ENCODE peak calls at places on chromosomes 4 and X, in nine cellular contexts. One of them, this sample, is unnamed.

GRCh38 chr4:118335316-118335715 is 17.5 kb downstream of the PRSS12 start:
- DNase-seq in LHCN-M2: peak
- DNase-seq in cardiac fibroblast: no peak
- DNase-seq in ascending aorta: no peak
- DNase-seq in GOT3: no peak
- DNase-seq in fibroblast of the aortic adventitia: peak
- DNase-seq in effector memory CD4-positive, alpha-beta T cell: no peak
- DNase-seq in activated CD4-positive, alpha-beta T cell treated with anti-CD3 and anti-CD28 coated beads for 24 hours: no peak
- DNase-seq in activated naive CD8-positive, alpha-beta T cell treated with anti-CD3 and anti-CD28 coated beads, Interleukin-2, amount 50 U/mL, for 24 hours: no peak
- DNase-seq in this sample: no peak

GRCh38 chr4:152106781-152107321 is 346.0 kb upstream of the GATB start:
- DNase-seq in fibroblast of the aortic adventitia: no peak
- DNase-seq in effector memory CD4-positive, alpha-beta T cell: no peak
- DNase-seq in activated CD4-positive, alpha-beta T cell treated with anti-CD3 and anti-CD28 coated beads for 24 hours: no peak
- DNase-seq in cardiac fibroblast: peak
- DNase-seq in GOT3: no peak
- DNase-seq in ascending aorta: no peak
- DNase-seq in LHCN-M2: peak
- DNase-seq in activated naive CD8-positive, alpha-beta T cell treated with anti-CD3 and anti-CD28 coated beads, Interleukin-2, amount 50 U/mL, for 24 hours: no peak
- DNase-seq in this sample: no peak

GRCh38 chr4:155809835-155810234 is 51.0 kb downstream of the GUCY1B1 start:
- DNase-seq in GOT3: no peak
- DNase-seq in effector memory CD4-positive, alpha-beta T cell: no peak
- DNase-seq in ascending aorta: no peak
- DNase-seq in cardiac fibroblast: peak
- DNase-seq in activated CD4-positive, alpha-beta T cell treated with anti-CD3 and anti-CD28 coated beads for 24 hours: no peak
- DNase-seq in LHCN-M2: peak
- DNase-seq in activated naive CD8-positive, alpha-beta T cell treated with anti-CD3 and anti-CD28 coated beads, Interleukin-2, amount 50 U/mL, for 24 hours: peak
- DNase-seq in fibroblast of the aortic adventitia: peak
- DNase-seq in this sample: no peak

GRCh38 chr4:8641931-8642650 is 49.5 kb downstream of the CPZ start:
- DNase-seq in cardiac fibroblast: no peak
- DNase-seq in fibroblast of the aortic adventitia: no peak
- DNase-seq in GOT3: no peak
- DNase-seq in effector memory CD4-positive, alpha-beta T cell: no peak
- DNase-seq in activated CD4-positive, alpha-beta T cell treated with anti-CD3 and anti-CD28 coated beads for 24 hours: no peak
- DNase-seq in activated naive CD8-positive, alpha-beta T cell treated with anti-CD3 and anti-CD28 coated beads, Interleukin-2, amount 50 U/mL, for 24 hours: no peak
- DNase-seq in ascending aorta: peak
- DNase-seq in LHCN-M2: no peak
- DNase-seq in this sample: no peak

GRCh38 chrX:101759000-101759399 is 99.3 kb upstream of the ARMCX2 start:
- DNase-seq in activated naive CD8-positive, alpha-beta T cell treated with anti-CD3 and anti-CD28 coated beads, Interleukin-2, amount 50 U/mL, for 24 hours: peak
- DNase-seq in activated CD4-positive, alpha-beta T cell treated with anti-CD3 and anti-CD28 coated beads for 24 hours: peak
- DNase-seq in ascending aorta: no peak
- DNase-seq in effector memory CD4-positive, alpha-beta T cell: no peak
- DNase-seq in fibroblast of the aortic adventitia: peak
- DNase-seq in GOT3: no peak
- DNase-seq in LHCN-M2: peak
- DNase-seq in cardiac fibroblast: peak
- DNase-seq in this sample: peak

GRCh38 chr4:109588176-109588575 is 28.1 kb downstream of the MCUB start:
- DNase-seq in LHCN-M2: no peak
- DNase-seq in activated CD4-positive, alpha-beta T cell treated with anti-CD3 and anti-CD28 coated beads for 24 hours: peak
- DNase-seq in effector memory CD4-positive, alpha-beta T cell: no peak
- DNase-seq in fibroblast of the aortic adventitia: no peak
- DNase-seq in cardiac fibroblast: no peak
- DNase-seq in GOT3: no peak
- DNase-seq in ascending aorta: no peak
- DNase-seq in activated naive CD8-positive, alpha-beta T cell treated with anti-CD3 and anti-CD28 coated beads, Interleukin-2, amount 50 U/mL, for 24 hours: peak
- DNase-seq in this sample: peak

GRCh38 chr4:38856524-38857337 is at the start of gene TLR6:
- DNase-seq in cardiac fibroblast: peak
- DNase-seq in effector memory CD4-positive, alpha-beta T cell: peak
- DNase-seq in GOT3: no peak
- DNase-seq in fibroblast of the aortic adventitia: peak
- DNase-seq in activated CD4-positive, alpha-beta T cell treated with anti-CD3 and anti-CD28 coated beads for 24 hours: peak
- DNase-seq in LHCN-M2: peak
- DNase-seq in ascending aorta: peak
- DNase-seq in activated naive CD8-positive, alpha-beta T cell treated with anti-CD3 and anti-CD28 coated beads, Interleukin-2, amount 50 U/mL, for 24 hours: peak
- DNase-seq in this sample: peak

GRCh38 chrX:20317873-20318272 is 51.2 kb upstream of the RPS6KA3 start:
- DNase-seq in cardiac fibroblast: peak
- DNase-seq in ascending aorta: no peak
- DNase-seq in LHCN-M2: peak
- DNase-seq in activated naive CD8-positive, alpha-beta T cell treated with anti-CD3 and anti-CD28 coated beads, Interleukin-2, amount 50 U/mL, for 24 hours: no peak
- DNase-seq in activated CD4-positive, alpha-beta T cell treated with anti-CD3 and anti-CD28 coated beads for 24 hours: no peak
- DNase-seq in fibroblast of the aortic adventitia: peak
- DNase-seq in GOT3: no peak
- DNase-seq in effector memory CD4-positive, alpha-beta T cell: no peak
- DNase-seq in this sample: no peak

GRCh38 chr4:122776916-122777315 is 44.4 kb downstream of the BBS12 start:
- DNase-seq in fibroblast of the aortic adventitia: peak
- DNase-seq in ascending aorta: no peak
- DNase-seq in activated CD4-positive, alpha-beta T cell treated with anti-CD3 and anti-CD28 coated beads for 24 hours: no peak
- DNase-seq in GOT3: no peak
- DNase-seq in cardiac fibroblast: peak
- DNase-seq in activated naive CD8-positive, alpha-beta T cell treated with anti-CD3 and anti-CD28 coated beads, Interleukin-2, amount 50 U/mL, for 24 hours: no peak
- DNase-seq in LHCN-M2: peak
- DNase-seq in effector memory CD4-positive, alpha-beta T cell: no peak
- DNase-seq in this sample: no peak

GRCh38 chr4:73507541-73507940 is 26.0 kb downstream of the AFM start:
- DNase-seq in ascending aorta: no peak
- DNase-seq in fibroblast of the aortic adventitia: no peak
- DNase-seq in effector memory CD4-positive, alpha-beta T cell: no peak
- DNase-seq in LHCN-M2: no peak
- DNase-seq in activated CD4-positive, alpha-beta T cell treated with anti-CD3 and anti-CD28 coated beads for 24 hours: no peak
- DNase-seq in cardiac fibroblast: no peak
- DNase-seq in activated naive CD8-positive, alpha-beta T cell treated with anti-CD3 and anti-CD28 coated beads, Interleukin-2, amount 50 U/mL, for 24 hours: no peak
- DNase-seq in GOT3: no peak
- DNase-seq in this sample: no peak

GRCh38 chrX:19342331-19342906 is 1.3 kb upstream of the PDHA1 start:
- DNase-seq in activated naive CD8-positive, alpha-beta T cell treated with anti-CD3 and anti-CD28 coated beads, Interleukin-2, amount 50 U/mL, for 24 hours: no peak
- DNase-seq in activated CD4-positive, alpha-beta T cell treated with anti-CD3 and anti-CD28 coated beads for 24 hours: no peak
- DNase-seq in ascending aorta: no peak
- DNase-seq in fibroblast of the aortic adventitia: no peak
- DNase-seq in cardiac fibroblast: peak
- DNase-seq in LHCN-M2: peak
- DNase-seq in effector memory CD4-positive, alpha-beta T cell: no peak
- DNase-seq in GOT3: no peak
- DNase-seq in this sample: no peak

GRCh38 chr4:97558204-97558804 is 585.0 kb downstream of the STPG2 start:
- DNase-seq in activated CD4-positive, alpha-beta T cell treated with anti-CD3 and anti-CD28 coated beads for 24 hours: no peak
- DNase-seq in LHCN-M2: no peak
- DNase-seq in cardiac fibroblast: no peak
- DNase-seq in GOT3: no peak
- DNase-seq in fibroblast of the aortic adventitia: no peak
- DNase-seq in activated naive CD8-positive, alpha-beta T cell treated with anti-CD3 and anti-CD28 coated beads, Interleukin-2, amount 50 U/mL, for 24 hours: no peak
- DNase-seq in ascending aorta: no peak
- DNase-seq in effector memory CD4-positive, alpha-beta T cell: no peak
- DNase-seq in this sample: no peak

GRCh38 chr4:183035726-183036415 is 63.2 kb upstream of the WWC2 start:
- DNase-seq in GOT3: no peak
- DNase-seq in activated naive CD8-positive, alpha-beta T cell treated with anti-CD3 and anti-CD28 coated beads, Interleukin-2, amount 50 U/mL, for 24 hours: no peak
- DNase-seq in ascending aorta: no peak
- DNase-seq in cardiac fibroblast: no peak
- DNase-seq in LHCN-M2: no peak
- DNase-seq in activated CD4-positive, alpha-beta T cell treated with anti-CD3 and anti-CD28 coated beads for 24 hours: no peak
- DNase-seq in effector memory CD4-positive, alpha-beta T cell: no peak
- DNase-seq in fibroblast of the aortic adventitia: no peak
- DNase-seq in this sample: no peak

GRCh38 chrX:13805241-13805640 is 11.7 kb downstream of the GPM6B start:
- DNase-seq in ascending aorta: no peak
- DNase-seq in GOT3: no peak
- DNase-seq in LHCN-M2: no peak
- DNase-seq in cardiac fibroblast: no peak
- DNase-seq in fibroblast of the aortic adventitia: no peak
- DNase-seq in effector memory CD4-positive, alpha-beta T cell: no peak
- DNase-seq in activated CD4-positive, alpha-beta T cell treated with anti-CD3 and anti-CD28 coated beads for 24 hours: no peak
- DNase-seq in activated naive CD8-positive, alpha-beta T cell treated with anti-CD3 and anti-CD28 coated beads, Interleukin-2, amount 50 U/mL, for 24 hours: no peak
- DNase-seq in this sample: no peak

GRCh38 chrX:129726307-129727111 is 12.3 kb upstream of the XPNPEP2 start:
- DNase-seq in activated naive CD8-positive, alpha-beta T cell treated with anti-CD3 and anti-CD28 coated beads, Interleukin-2, amount 50 U/mL, for 24 hours: peak
- DNase-seq in GOT3: no peak
- DNase-seq in cardiac fibroblast: peak
- DNase-seq in effector memory CD4-positive, alpha-beta T cell: no peak
- DNase-seq in activated CD4-positive, alpha-beta T cell treated with anti-CD3 and anti-CD28 coated beads for 24 hours: peak
- DNase-seq in LHCN-M2: peak
- DNase-seq in ascending aorta: peak
- DNase-seq in fibroblast of the aortic adventitia: peak
- DNase-seq in this sample: no peak

GRCh38 chr4:56653461-56654237 is 27.4 kb downstream of the HOPX start:
- DNase-seq in activated CD4-positive, alpha-beta T cell treated with anti-CD3 and anti-CD28 coated beads for 24 hours: no peak
- DNase-seq in fibroblast of the aortic adventitia: no peak
- DNase-seq in cardiac fibroblast: no peak
- DNase-seq in LHCN-M2: no peak
- DNase-seq in activated naive CD8-positive, alpha-beta T cell treated with anti-CD3 and anti-CD28 coated beads, Interleukin-2, amount 50 U/mL, for 24 hours: peak
- DNase-seq in GOT3: no peak
- DNase-seq in effector memory CD4-positive, alpha-beta T cell: no peak
- DNase-seq in ascending aorta: no peak
- DNase-seq in this sample: no peak

GRCh38 chrX:1451676-1452496 is 823 bp downstream of the ASMTL start:
- DNase-seq in fibroblast of the aortic adventitia: no peak
- DNase-seq in effector memory CD4-positive, alpha-beta T cell: no peak
- DNase-seq in LHCN-M2: no peak
- DNase-seq in activated CD4-positive, alpha-beta T cell treated with anti-CD3 and anti-CD28 coated beads for 24 hours: no peak
- DNase-seq in GOT3: no peak
- DNase-seq in activated naive CD8-positive, alpha-beta T cell treated with anti-CD3 and anti-CD28 coated beads, Interleukin-2, amount 50 U/mL, for 24 hours: no peak
- DNase-seq in ascending aorta: peak
- DNase-seq in cardiac fibroblast: no peak
- DNase-seq in this sample: no peak

GRCh38 chrX:119826399-119826959 is 26.3 kb downstream of the UPF3B start:
- DNase-seq in activated naive CD8-positive, alpha-beta T cell treated with anti-CD3 and anti-CD28 coated beads, Interleukin-2, amount 50 U/mL, for 24 hours: no peak
- DNase-seq in ascending aorta: no peak
- DNase-seq in fibroblast of the aortic adventitia: peak
- DNase-seq in effector memory CD4-positive, alpha-beta T cell: no peak
- DNase-seq in cardiac fibroblast: peak
- DNase-seq in GOT3: no peak
- DNase-seq in LHCN-M2: peak
- DNase-seq in activated CD4-positive, alpha-beta T cell treated with anti-CD3 and anti-CD28 coated beads for 24 hours: no peak
- DNase-seq in this sample: no peak

GRCh38 chr4:184313058-184313709 is 95.5 kb upstream of the ENPP6 start:
- DNase-seq in effector memory CD4-positive, alpha-beta T cell: no peak
- DNase-seq in LHCN-M2: no peak
- DNase-seq in fibroblast of the aortic adventitia: no peak
- DNase-seq in activated naive CD8-positive, alpha-beta T cell treated with anti-CD3 and anti-CD28 coated beads, Interleukin-2, amount 50 U/mL, for 24 hours: no peak
- DNase-seq in ascending aorta: no peak
- DNase-seq in activated CD4-positive, alpha-beta T cell treated with anti-CD3 and anti-CD28 coated beads for 24 hours: no peak
- DNase-seq in cardiac fibroblast: no peak
- DNase-seq in GOT3: no peak
- DNase-seq in this sample: no peak

GRCh38 chrX:75623535-75623934 is 100.7 kb upstream of the ZDHHC15 start:
- DNase-seq in effector memory CD4-positive, alpha-beta T cell: no peak
- DNase-seq in LHCN-M2: no peak
- DNase-seq in ascending aorta: no peak
- DNase-seq in activated CD4-positive, alpha-beta T cell treated with anti-CD3 and anti-CD28 coated beads for 24 hours: no peak
- DNase-seq in GOT3: no peak
- DNase-seq in activated naive CD8-positive, alpha-beta T cell treated with anti-CD3 and anti-CD28 coated beads, Interleukin-2, amount 50 U/mL, for 24 hours: no peak
- DNase-seq in fibroblast of the aortic adventitia: no peak
- DNase-seq in cardiac fibroblast: no peak
- DNase-seq in this sample: no peak

GRCh38 chrX:153410888-153411254 is 401 bp upstream of the ZFP92 start:
- DNase-seq in effector memory CD4-positive, alpha-beta T cell: no peak
- DNase-seq in GOT3: no peak
- DNase-seq in activated naive CD8-positive, alpha-beta T cell treated with anti-CD3 and anti-CD28 coated beads, Interleukin-2, amount 50 U/mL, for 24 hours: no peak
- DNase-seq in cardiac fibroblast: no peak
- DNase-seq in ascending aorta: no peak
- DNase-seq in LHCN-M2: no peak
- DNase-seq in fibroblast of the aortic adventitia: no peak
- DNase-seq in activated CD4-positive, alpha-beta T cell treated with anti-CD3 and anti-CD28 coated beads for 24 hours: no peak
- DNase-seq in this sample: no peak

GRCh38 chr4:37905526-37906169 is 14.8 kb downstream of the TBC1D1 start:
- DNase-seq in GOT3: no peak
- DNase-seq in activated naive CD8-positive, alpha-beta T cell treated with anti-CD3 and anti-CD28 coated beads, Interleukin-2, amount 50 U/mL, for 24 hours: no peak
- DNase-seq in effector memory CD4-positive, alpha-beta T cell: no peak
- DNase-seq in cardiac fibroblast: no peak
- DNase-seq in activated CD4-positive, alpha-beta T cell treated with anti-CD3 and anti-CD28 coated beads for 24 hours: no peak
- DNase-seq in ascending aorta: no peak
- DNase-seq in LHCN-M2: no peak
- DNase-seq in fibroblast of the aortic adventitia: no peak
- DNase-seq in this sample: no peak

GRCh38 chrX:138986866-138987265 is 275.3 kb upstream of the FGF13 start:
- DNase-seq in cardiac fibroblast: no peak
- DNase-seq in fibroblast of the aortic adventitia: peak
- DNase-seq in activated naive CD8-positive, alpha-beta T cell treated with anti-CD3 and anti-CD28 coated beads, Interleukin-2, amount 50 U/mL, for 24 hours: no peak
- DNase-seq in GOT3: no peak
- DNase-seq in ascending aorta: no peak
- DNase-seq in activated CD4-positive, alpha-beta T cell treated with anti-CD3 and anti-CD28 coated beads for 24 hours: no peak
- DNase-seq in LHCN-M2: peak
- DNase-seq in effector memory CD4-positive, alpha-beta T cell: no peak
- DNase-seq in this sample: no peak

GRCh38 chr4:149441338-149441737 is 374.3 kb downstream of the IQCM start:
- DNase-seq in effector memory CD4-positive, alpha-beta T cell: no peak
- DNase-seq in activated CD4-positive, alpha-beta T cell treated with anti-CD3 and anti-CD28 coated beads for 24 hours: no peak
- DNase-seq in activated naive CD8-positive, alpha-beta T cell treated with anti-CD3 and anti-CD28 coated beads, Interleukin-2, amount 50 U/mL, for 24 hours: no peak
- DNase-seq in ascending aorta: no peak
- DNase-seq in LHCN-M2: peak
- DNase-seq in GOT3: no peak
- DNase-seq in fibroblast of the aortic adventitia: peak
- DNase-seq in cardiac fibroblast: peak
- DNase-seq in this sample: no peak

GRCh38 chr4:13881880-13882279 is 254.4 kb upstream of the BOD1L1 start:
- DNase-seq in GOT3: peak
- DNase-seq in cardiac fibroblast: peak
- DNase-seq in ascending aorta: no peak
- DNase-seq in effector memory CD4-positive, alpha-beta T cell: no peak
- DNase-seq in activated naive CD8-positive, alpha-beta T cell treated with anti-CD3 and anti-CD28 coated beads, Interleukin-2, amount 50 U/mL, for 24 hours: no peak
- DNase-seq in fibroblast of the aortic adventitia: peak
- DNase-seq in LHCN-M2: peak
- DNase-seq in activated CD4-positive, alpha-beta T cell treated with anti-CD3 and anti-CD28 coated beads for 24 hours: no peak
- DNase-seq in this sample: no peak

GRCh38 chr4:138602664-138603063 is 360.5 kb upstream of the SLC7A11 start:
- DNase-seq in effector memory CD4-positive, alpha-beta T cell: no peak
- DNase-seq in activated naive CD8-positive, alpha-beta T cell treated with anti-CD3 and anti-CD28 coated beads, Interleukin-2, amount 50 U/mL, for 24 hours: no peak
- DNase-seq in ascending aorta: no peak
- DNase-seq in fibroblast of the aortic adventitia: peak
- DNase-seq in GOT3: no peak
- DNase-seq in activated CD4-positive, alpha-beta T cell treated with anti-CD3 and anti-CD28 coated beads for 24 hours: no peak
- DNase-seq in LHCN-M2: peak
- DNase-seq in cardiac fibroblast: no peak
- DNase-seq in this sample: no peak

GRCh38 chr4:53688186-53688790 is 97.0 kb upstream of the LNX1 start:
- DNase-seq in LHCN-M2: peak
- DNase-seq in effector memory CD4-positive, alpha-beta T cell: no peak
- DNase-seq in cardiac fibroblast: peak
- DNase-seq in fibroblast of the aortic adventitia: peak
- DNase-seq in activated naive CD8-positive, alpha-beta T cell treated with anti-CD3 and anti-CD28 coated beads, Interleukin-2, amount 50 U/mL, for 24 hours: peak
- DNase-seq in ascending aorta: peak
- DNase-seq in activated CD4-positive, alpha-beta T cell treated with anti-CD3 and anti-CD28 coated beads for 24 hours: no peak
- DNase-seq in GOT3: peak
- DNase-seq in this sample: no peak

GRCh38 chr4:102610476-102610875 is 109.3 kb downstream of the NFKB1 start:
- DNase-seq in ascending aorta: no peak
- DNase-seq in LHCN-M2: no peak
- DNase-seq in activated CD4-positive, alpha-beta T cell treated with anti-CD3 and anti-CD28 coated beads for 24 hours: no peak
- DNase-seq in GOT3: no peak
- DNase-seq in cardiac fibroblast: no peak
- DNase-seq in activated naive CD8-positive, alpha-beta T cell treated with anti-CD3 and anti-CD28 coated beads, Interleukin-2, amount 50 U/mL, for 24 hours: no peak
- DNase-seq in effector memory CD4-positive, alpha-beta T cell: no peak
- DNase-seq in fibroblast of the aortic adventitia: no peak
- DNase-seq in this sample: no peak

GRCh38 chr4:174041555-174042110 is 241.8 kb downstream of the FBXO8 start:
- DNase-seq in effector memory CD4-positive, alpha-beta T cell: no peak
- DNase-seq in cardiac fibroblast: no peak
- DNase-seq in activated CD4-positive, alpha-beta T cell treated with anti-CD3 and anti-CD28 coated beads for 24 hours: no peak
- DNase-seq in LHCN-M2: no peak
- DNase-seq in activated naive CD8-positive, alpha-beta T cell treated with anti-CD3 and anti-CD28 coated beads, Interleukin-2, amount 50 U/mL, for 24 hours: no peak
- DNase-seq in fibroblast of the aortic adventitia: no peak
- DNase-seq in ascending aorta: no peak
- DNase-seq in GOT3: no peak
- DNase-seq in this sample: no peak

GRCh38 chr4:139887962-139888735 is 222.5 kb downstream of the MGST2 start:
- DNase-seq in activated CD4-positive, alpha-beta T cell treated with anti-CD3 and anti-CD28 coated beads for 24 hours: no peak
- DNase-seq in cardiac fibroblast: no peak
- DNase-seq in LHCN-M2: no peak
- DNase-seq in fibroblast of the aortic adventitia: no peak
- DNase-seq in activated naive CD8-positive, alpha-beta T cell treated with anti-CD3 and anti-CD28 coated beads, Interleukin-2, amount 50 U/mL, for 24 hours: no peak
- DNase-seq in ascending aorta: no peak
- DNase-seq in effector memory CD4-positive, alpha-beta T cell: no peak
- DNase-seq in GOT3: no peak
- DNase-seq in this sample: no peak

GRCh38 chr4:177574446-177574845 is 132.2 kb upstream of the AGA start:
- DNase-seq in fibroblast of the aortic adventitia: peak
- DNase-seq in activated CD4-positive, alpha-beta T cell treated with anti-CD3 and anti-CD28 coated beads for 24 hours: no peak
- DNase-seq in effector memory CD4-positive, alpha-beta T cell: no peak
- DNase-seq in cardiac fibroblast: peak
- DNase-seq in ascending aorta: no peak
- DNase-seq in GOT3: no peak
- DNase-seq in activated naive CD8-positive, alpha-beta T cell treated with anti-CD3 and anti-CD28 coated beads, Interleukin-2, amount 50 U/mL, for 24 hours: no peak
- DNase-seq in LHCN-M2: peak
- DNase-seq in this sample: no peak